ENCODE peak calls at places on chromosome 9, in eight cellular contexts. D, G, P, L, Y, M, E and J are unnamed samples. For H3K36me3, the result is how much of the 10 kb centered on the place peaks cover.

GRCh38 chr9:120640380-120640779 is 60.4 kb upstream of the CDK5RAP2 start:
- DNase-seq in D (no peak), G (no peak), P (no peak), L (no peak), Y (no peak), M (no peak), E (no peak), J (no peak)

GRCh38 chr9:3035594-3036389 is 191.9 kb upstream of the PUM3 start:
- DNase-seq in D (no peak), G (no peak), P (no peak), L (no peak), Y (no peak), M (no peak), E (no peak), J (no peak)

GRCh38 chr9:131682261-131682660 is 57.6 kb downstream of the RAPGEF1 start:
- DNase-seq in D (no peak), G (no peak), P (no peak), L (no peak), Y (no peak), M (no peak), E (no peak), J (no peak)

GRCh38 chr9:130549093-130549735 is 30.2 kb upstream of the FUBP3 start:
- DNase-seq in D (no peak), G (no peak), P (no peak), L (no peak), Y (no peak), M (no peak), E (no peak), J (no peak)

GRCh38 chr9:5449521-5450359 is 602 bp upstream of the CD274 start:
- DNase-seq in D (peak), G (no peak), P (no peak), L (no peak), Y (no peak), M (no peak), E (no peak), J (no peak)

GRCh38 chr9:18608371-18608770 is 134.4 kb downstream of the ADAMTSL1 start:
- DNase-seq in D (no peak), G (no peak), P (no peak), L (no peak), Y (no peak), M (no peak), E (no peak), J (no peak)

GRCh38 chr9:23011669-23012068 is 565.0 kb downstream of the DMRTA1 start:
- DNase-seq in D (no peak), G (no peak), P (no peak), L (no peak), Y (no peak), M (no peak), E (no peak), J (no peak)

GRCh38 chr9:27248702-27249101 is 48.2 kb downstream of the EQTN start:
- DNase-seq in D (no peak), G (no peak), P (no peak), L (no peak), Y (no peak), M (no peak), E (no peak), J (no peak)

GRCh38 chr9:35871514-35871913 is 1.3 kb upstream of the OR13J1 start:
- DNase-seq in D (no peak), G (no peak), P (peak), L (no peak), Y (no peak), M (no peak), E (no peak), J (no peak)

GRCh38 chr9:114386886-114387677 is 700 bp downstream of the AKNA start:
- DNase-seq in D (peak), G (peak), P (peak), L (peak), Y (peak), M (peak), E (peak), J (peak)

GRCh38 chr9:87336914-87337333 is 160.7 kb upstream of the DAPK1 start:
- DNase-seq in D (no peak), G (no peak), P (peak), L (no peak), Y (peak), M (peak), E (no peak), J (no peak)

GRCh38 chr9:20592673-20593072 is 29.6 kb downstream of the MLLT3 start:
- DNase-seq in D (no peak), G (no peak), P (no peak), L (no peak), Y (no peak), M (no peak), E (no peak), J (no peak)

GRCh38 chr9:94805585-94805984 is 79.1 kb downstream of the AOPEP start:
- DNase-seq in D (no peak), G (no peak), P (no peak), L (no peak), Y (no peak), M (no peak), E (no peak), J (peak)

GRCh38 chr9:90046317-90046861 is 441.6 kb downstream of the GADD45G start:
- DNase-seq in D (no peak), G (no peak), P (no peak), L (no peak), Y (no peak), M (no peak), E (no peak), J (no peak)

GRCh38 chr9:13064676-13065075 is 214.8 kb downstream of the MPDZ start:
- DNase-seq in D (no peak), G (no peak), P (no peak), L (no peak), Y (no peak), M (no peak), E (no peak), J (no peak)

GRCh38 chr9:108363321-108363720 is 492.5 kb downstream of the ACTL7B start:
- DNase-seq in D (no peak), G (no peak), P (no peak), L (no peak), Y (no peak), M (no peak), E (no peak), J (no peak)

GRCh38 chr9:123568691-123569342 is 212.8 kb downstream of the CRB2 start:
- DNase-seq in D (no peak), G (no peak), P (peak), L (peak), Y (no peak), M (no peak), E (no peak), J (no peak)

GRCh38 chr9:107294756-107295155 is 11.7 kb downstream of the RAD23B start:
- DNase-seq in D (no peak), G (no peak), P (no peak), L (no peak), Y (no peak), M (no peak), E (no peak), J (no peak)

GRCh38 chr9:83056180-83056579 is 6.8 kb downstream of the RASEF start:
- DNase-seq in D (no peak), G (no peak), P (no peak), L (no peak), Y (no peak), M (no peak), E (no peak), J (no peak)

GRCh38 chr9:35195683-35196082 is 33.9 kb downstream of the UNC13B start:
- DNase-seq in D (no peak), G (no peak), P (no peak), L (no peak), Y (no peak), M (no peak), E (no peak), J (no peak)

GRCh38 chr9:109182550-109182939 is 15.5 kb upstream of the FRRS1L start:
- DNase-seq in D (no peak), G (no peak), P (no peak), L (no peak), Y (no peak), M (no peak), E (no peak), J (no peak)

GRCh38 chr9:98009926-98010325 is 26.8 kb downstream of the ANP32B start:
- DNase-seq in D (no peak), G (no peak), P (no peak), L (no peak), Y (peak), M (no peak), E (no peak), J (no peak)

GRCh38 chr9:69867081-69867814 is 46.6 kb downstream of the CFAP95 start:
- DNase-seq in D (no peak), G (no peak), P (no peak), L (no peak), Y (no peak), M (no peak), E (no peak), J (no peak)

GRCh38 chr9:71763752-71764332 is 4.5 kb downstream of the CEMIP2 start:
- DNase-seq in D (no peak), G (no peak), P (no peak), L (no peak), Y (no peak), M (no peak), E (no peak), J (no peak)

GRCh38 chr9:38689678-38690077 is 30.3 kb downstream of the FAM240B start:
- DNase-seq in D (no peak), G (no peak), P (no peak), L (peak), Y (peak), M (peak), E (no peak), J (no peak)

GRCh38 chr9:82558855-82559615 is 503.9 kb downstream of the RASEF start:
- DNase-seq in D (no peak), G (no peak), P (no peak), L (no peak), Y (no peak), M (no peak), E (no peak), J (no peak)

GRCh38 chr9:112119225-112120045 is 55.7 kb downstream of the SUSD1 start:
- DNase-seq in D (peak), G (no peak), P (peak), L (no peak), Y (no peak), M (no peak), E (no peak), J (peak)
- TF ChIP-seq POLR2A in D (no peak), G (no peak), P (no peak), L (no peak), Y (no peak), M (no peak), E (no peak), J (no peak)

GRCh38 chr9:135819905-135820304 is 87.4 kb downstream of the CAMSAP1 start:
- DNase-seq in D (no peak), G (no peak), P (no peak), L (no peak), Y (no peak), M (no peak), E (no peak), J (no peak)
- H3K36me3 ChIP-seq in D (half or more), G (under half), P (half or more), L (under half), Y (half or more), M (under half), E (under half), J (under half)

GRCh38 chr9:127785023-127785932 is 556 bp upstream of the CDK9 start:
- DNase-seq in D (peak), G (peak), P (peak), L (peak), Y (peak), M (peak), E (peak), J (peak)
- TF ChIP-seq POLR2A in D (no peak), G (no peak), P (no peak), L (no peak), Y (no peak), M (peak), E (no peak), J (no peak)

GRCh38 chr9:33270146-33270545 is 5.3 kb downstream of the CHMP5 start:
- DNase-seq in D (no peak), G (no peak), P (no peak), L (no peak), Y (no peak), M (no peak), E (no peak), J (no peak)
- H3K36me3 ChIP-seq in D (half or more), G (under half), P (half or more), L (under half), Y (under half), M (under half), E (under half), J (under half)

GRCh38 chr9:134325813-134326753 is at the start of gene RXRA:
- DNase-seq in D (peak), G (peak), P (peak), L (peak), Y (peak), M (peak), E (peak), J (peak)
- TF ChIP-seq POLR2A in D (peak), G (no peak), P (no peak), L (peak), Y (peak), M (peak), E (no peak), J (peak)

GRCh38 chr9:111443454-111443853 is 40.7 kb downstream of the ECPAS start:
- DNase-seq in D (no peak), G (no peak), P (no peak), L (no peak), Y (no peak), M (no peak), E (no peak), J (no peak)
- H3K36me3 ChIP-seq in D (under half), G (under half), P (half or more), L (under half), Y (under half), M (under half), E (under half), J (under half)

GRCh38 chr9:127828262-127829031 is 25.8 kb downstream of the FPGS start:
- DNase-seq in D (peak), G (peak), P (peak), L (peak), Y (peak), M (peak), E (peak), J (peak)
- TF ChIP-seq POLR2A in D (peak), G (peak), P (no peak), L (peak), Y (no peak), M (peak), E (no peak), J (peak)

DNA sequence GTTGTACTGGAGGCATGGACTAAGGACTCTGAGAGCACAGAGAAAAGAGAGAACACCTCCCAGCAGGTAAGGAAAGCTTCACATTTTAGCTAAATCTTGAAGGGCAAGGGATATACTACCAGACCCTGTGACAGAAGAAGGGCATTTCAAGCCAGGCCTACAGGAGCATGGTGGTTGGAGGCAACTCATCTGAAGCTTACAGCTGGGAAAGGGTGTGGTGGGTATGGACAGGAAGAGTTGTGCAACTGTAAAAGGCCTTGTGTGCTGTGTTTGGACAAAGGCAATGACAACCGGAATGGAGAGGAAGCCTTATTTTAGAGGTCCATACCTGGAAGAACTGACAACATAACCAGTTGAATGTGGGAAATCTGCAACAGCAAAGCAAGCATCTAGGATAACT is 31.2 kb downstream of the NIPSNAP3B start:
- DNase-seq in D (no peak), G (no peak), P (no peak), L (no peak), Y (no peak), M (no peak), E (no peak), J (no peak)
- H3K36me3 ChIP-seq in D (half or more), G (half or more), P (half or more), L (under half), Y (half or more), M (under half), E (under half), J (under half)